ENCODE peak calls at places on chromosomes 12 and 14, in nine cellular contexts. One of them, this sample, is unnamed.

GRCh38 chr12:18683603-18684002 is 54.2 kb downstream of the PLCZ1 start:
- DNase-seq in AG08396: no peak
- DNase-seq in NCI-H2107: no peak
- DNase-seq in hippocampal formation: no peak
- DNase-seq in dermis blood vessel endothelial cell: no peak
- DNase-seq in left ventricle myocardium inferior: no peak
- DNase-seq in skeletal muscle cell: no peak
- DNase-seq in fibroblast of pulmonary artery: peak; percentile 54
- DNase-seq in coronary artery: no peak
- DNase-seq in this sample: peak; percentile 25

GRCh38 chr12:131862600-131862993 is 31.8 kb upstream of the ULK1 start:
- DNase-seq in fibroblast of pulmonary artery: no peak
- DNase-seq in coronary artery: no peak
- DNase-seq in hippocampal formation: no peak
- DNase-seq in AG08396: no peak
- DNase-seq in dermis blood vessel endothelial cell: no peak
- DNase-seq in NCI-H2107: no peak
- DNase-seq in left ventricle myocardium inferior: no peak
- DNase-seq in skeletal muscle cell: no peak
- DNase-seq in this sample: no peak

GRCh38 chr12:12505544-12506501 is 56.8 kb downstream of the DUSP16 start:
- DNase-seq in coronary artery: no peak
- DNase-seq in NCI-H2107: no peak
- DNase-seq in left ventricle myocardium inferior: no peak
- DNase-seq in AG08396: peak; percentile 57
- DNase-seq in fibroblast of pulmonary artery: peak; percentile 47
- DNase-seq in hippocampal formation: peak; percentile 54
- DNase-seq in skeletal muscle cell: peak; percentile 25
- DNase-seq in dermis blood vessel endothelial cell: peak; percentile 69
- DNase-seq in this sample: no peak

GRCh38 chr12:94173660-94174265 is 25.4 kb downstream of the PLXNC1 start:
- DNase-seq in dermis blood vessel endothelial cell: no peak
- DNase-seq in coronary artery: no peak
- DNase-seq in hippocampal formation: no peak
- DNase-seq in AG08396: no peak
- DNase-seq in left ventricle myocardium inferior: no peak
- DNase-seq in fibroblast of pulmonary artery: no peak
- DNase-seq in NCI-H2107: no peak
- DNase-seq in skeletal muscle cell: no peak
- DNase-seq in this sample: no peak

GRCh38 chr14:24431569-24432258 is 2.0 kb downstream of the KHNYN start:
- DNase-seq in left ventricle myocardium inferior: peak; percentile 88
- DNase-seq in NCI-H2107: peak; percentile 81
- DNase-seq in skeletal muscle cell: peak; percentile 69
- DNase-seq in dermis blood vessel endothelial cell: peak; percentile 98
- DNase-seq in hippocampal formation: peak; percentile 58
- DNase-seq in fibroblast of pulmonary artery: peak; percentile 96
- DNase-seq in AG08396: peak; percentile 91
- DNase-seq in coronary artery: peak; percentile 93
- DNase-seq in this sample: peak; percentile 70

GRCh38 chr12:84594157-84594556 is 318.4 kb downstream of the SLC6A15 start:
- DNase-seq in NCI-H2107: no peak
- DNase-seq in coronary artery: no peak
- DNase-seq in hippocampal formation: no peak
- DNase-seq in left ventricle myocardium inferior: no peak
- DNase-seq in dermis blood vessel endothelial cell: no peak
- DNase-seq in skeletal muscle cell: no peak
- DNase-seq in fibroblast of pulmonary artery: no peak
- DNase-seq in AG08396: no peak
- DNase-seq in this sample: no peak

GRCh38 chr14:103889313-103890051 is 38.8 kb upstream of the TDRD9 start:
- DNase-seq in coronary artery: peak; percentile 71
- DNase-seq in left ventricle myocardium inferior: peak; percentile 33
- DNase-seq in skeletal muscle cell: no peak
- DNase-seq in hippocampal formation: no peak
- DNase-seq in AG08396: no peak
- DNase-seq in NCI-H2107: no peak
- DNase-seq in dermis blood vessel endothelial cell: peak; percentile 61
- DNase-seq in fibroblast of pulmonary artery: peak; percentile 8
- DNase-seq in this sample: peak; percentile 3

GRCh38 chr12:131862994-131863710 is 31.3 kb upstream of the ULK1 start:
- DNase-seq in skeletal muscle cell: no peak
- DNase-seq in fibroblast of pulmonary artery: peak; percentile 29
- DNase-seq in NCI-H2107: no peak
- DNase-seq in hippocampal formation: no peak
- DNase-seq in coronary artery: no peak
- DNase-seq in left ventricle myocardium inferior: no peak
- DNase-seq in dermis blood vessel endothelial cell: no peak
- DNase-seq in AG08396: no peak
- DNase-seq in this sample: no peak

GRCh38 chr12:591167-591570 is 72.1 kb downstream of the NINJ2 start:
- DNase-seq in coronary artery: no peak
- DNase-seq in AG08396: no peak
- DNase-seq in NCI-H2107: no peak
- DNase-seq in dermis blood vessel endothelial cell: no peak
- DNase-seq in left ventricle myocardium inferior: peak; percentile 78
- DNase-seq in fibroblast of pulmonary artery: no peak
- DNase-seq in hippocampal formation: no peak
- DNase-seq in skeletal muscle cell: no peak
- DNase-seq in this sample: no peak

GRCh38 chr14:30296956-30297405 is 262.0 kb upstream of the G2E3 start:
- DNase-seq in coronary artery: no peak
- DNase-seq in AG08396: no peak
- DNase-seq in dermis blood vessel endothelial cell: no peak
- DNase-seq in hippocampal formation: no peak
- DNase-seq in skeletal muscle cell: no peak
- DNase-seq in left ventricle myocardium inferior: no peak
- DNase-seq in fibroblast of pulmonary artery: no peak
- DNase-seq in NCI-H2107: no peak
- DNase-seq in this sample: no peak

GRCh38 chr12:30514666-30515065 is 181.0 kb downstream of the IPO8 start:
- DNase-seq in skeletal muscle cell: no peak
- DNase-seq in dermis blood vessel endothelial cell: no peak
- DNase-seq in left ventricle myocardium inferior: no peak
- DNase-seq in hippocampal formation: no peak
- DNase-seq in NCI-H2107: no peak
- DNase-seq in fibroblast of pulmonary artery: no peak
- DNase-seq in coronary artery: no peak
- DNase-seq in AG08396: no peak
- DNase-seq in this sample: no peak

GRCh38 chr12:5260086-5260485 is 171.8 kb upstream of the NTF3 start:
- DNase-seq in fibroblast of pulmonary artery: no peak
- DNase-seq in AG08396: no peak
- DNase-seq in coronary artery: no peak
- DNase-seq in hippocampal formation: no peak
- DNase-seq in left ventricle myocardium inferior: no peak
- DNase-seq in NCI-H2107: no peak
- DNase-seq in skeletal muscle cell: no peak
- DNase-seq in dermis blood vessel endothelial cell: no peak
- DNase-seq in this sample: peak; percentile 11

GRCh38 chr12:130621696-130622298 is 94.3 kb downstream of the RIMBP2 start:
- DNase-seq in AG08396: no peak
- DNase-seq in coronary artery: no peak
- DNase-seq in fibroblast of pulmonary artery: no peak
- DNase-seq in hippocampal formation: no peak
- DNase-seq in dermis blood vessel endothelial cell: no peak
- DNase-seq in skeletal muscle cell: no peak
- DNase-seq in NCI-H2107: no peak
- DNase-seq in left ventricle myocardium inferior: no peak
- DNase-seq in this sample: no peak

GRCh38 chr12:94112116-94112515 is 36.3 kb upstream of the PLXNC1 start:
- DNase-seq in dermis blood vessel endothelial cell: no peak
- DNase-seq in skeletal muscle cell: no peak
- DNase-seq in coronary artery: no peak
- DNase-seq in hippocampal formation: no peak
- DNase-seq in left ventricle myocardium inferior: no peak
- DNase-seq in fibroblast of pulmonary artery: no peak
- DNase-seq in NCI-H2107: no peak
- DNase-seq in AG08396: no peak
- DNase-seq in this sample: no peak

GRCh38 chr14:31774567-31774966 is 213.4 kb downstream of the NUBPL start:
- DNase-seq in hippocampal formation: no peak
- DNase-seq in AG08396: no peak
- DNase-seq in left ventricle myocardium inferior: no peak
- DNase-seq in skeletal muscle cell: no peak
- DNase-seq in dermis blood vessel endothelial cell: no peak
- DNase-seq in NCI-H2107: no peak
- DNase-seq in coronary artery: no peak
- DNase-seq in fibroblast of pulmonary artery: no peak
- DNase-seq in this sample: no peak

GRCh38 chr14:106843951-106844483 is 1317.6 kb downstream of the TMEM121 start:
- DNase-seq in left ventricle myocardium inferior: no peak
- DNase-seq in skeletal muscle cell: no peak
- DNase-seq in NCI-H2107: peak; percentile 43
- DNase-seq in AG08396: peak; percentile 13
- DNase-seq in fibroblast of pulmonary artery: no peak
- DNase-seq in coronary artery: no peak
- DNase-seq in hippocampal formation: no peak
- DNase-seq in dermis blood vessel endothelial cell: no peak
- DNase-seq in this sample: peak; percentile 25

GRCh38 chr14:90999299-90999698 is 61.1 kb downstream of the RPS6KA5 start:
- DNase-seq in skeletal muscle cell: no peak
- DNase-seq in fibroblast of pulmonary artery: no peak
- DNase-seq in hippocampal formation: peak; percentile 57
- DNase-seq in AG08396: no peak
- DNase-seq in dermis blood vessel endothelial cell: no peak
- DNase-seq in NCI-H2107: peak; percentile 18
- DNase-seq in coronary artery: no peak
- DNase-seq in left ventricle myocardium inferior: no peak
- DNase-seq in this sample: no peak

GRCh38 chr12:59972941-59973340 is 377.1 kb downstream of the SLC16A7 start:
- DNase-seq in coronary artery: no peak
- DNase-seq in hippocampal formation: no peak
- DNase-seq in dermis blood vessel endothelial cell: peak; percentile 15
- DNase-seq in NCI-H2107: no peak
- DNase-seq in AG08396: peak; percentile 21
- DNase-seq in fibroblast of pulmonary artery: peak; percentile 35
- DNase-seq in left ventricle myocardium inferior: no peak
- DNase-seq in skeletal muscle cell: peak; percentile 15
- DNase-seq in this sample: peak; percentile 85

GRCh38 chr12:113196996-113197395 is 11.5 kb downstream of the RITA1 start:
- DNase-seq in skeletal muscle cell: no peak
- DNase-seq in NCI-H2107: peak; percentile 50
- DNase-seq in coronary artery: no peak
- DNase-seq in AG08396: peak; percentile 88
- DNase-seq in dermis blood vessel endothelial cell: peak; percentile 91
- DNase-seq in left ventricle myocardium inferior: peak; percentile 58
- DNase-seq in hippocampal formation: peak; percentile 69
- DNase-seq in fibroblast of pulmonary artery: peak; percentile 88
- DNase-seq in this sample: peak; percentile 81

GRCh38 chr12:106321139-106321850 is 18.8 kb downstream of the TCP11L2 start:
- DNase-seq in fibroblast of pulmonary artery: no peak
- DNase-seq in hippocampal formation: no peak
- DNase-seq in dermis blood vessel endothelial cell: no peak
- DNase-seq in NCI-H2107: no peak
- DNase-seq in left ventricle myocardium inferior: no peak
- DNase-seq in coronary artery: no peak
- DNase-seq in AG08396: no peak
- DNase-seq in skeletal muscle cell: no peak
- DNase-seq in this sample: no peak

GRCh38 chr14:94361682-94362081 is 26.7 kb downstream of the SERPINA1 start:
- DNase-seq in coronary artery: no peak
- DNase-seq in left ventricle myocardium inferior: no peak
- DNase-seq in fibroblast of pulmonary artery: no peak
- DNase-seq in hippocampal formation: no peak
- DNase-seq in dermis blood vessel endothelial cell: no peak
- DNase-seq in skeletal muscle cell: no peak
- DNase-seq in AG08396: no peak
- DNase-seq in NCI-H2107: no peak
- DNase-seq in this sample: no peak

GRCh38 chr12:130456375-130457199 is 118.9 kb downstream of the PIWIL1 start:
- DNase-seq in left ventricle myocardium inferior: peak; percentile 68
- DNase-seq in dermis blood vessel endothelial cell: no peak
- DNase-seq in hippocampal formation: no peak
- DNase-seq in skeletal muscle cell: no peak
- DNase-seq in AG08396: no peak
- DNase-seq in NCI-H2107: peak; percentile 71
- DNase-seq in fibroblast of pulmonary artery: no peak
- DNase-seq in coronary artery: no peak
- DNase-seq in this sample: no peak

GRCh38 chr12:47828967-47829482 is 9.3 kb upstream of the HDAC7 start:
- DNase-seq in coronary artery: peak; percentile 88
- DNase-seq in NCI-H2107: no peak
- DNase-seq in fibroblast of pulmonary artery: peak; percentile 73
- DNase-seq in skeletal muscle cell: no peak
- DNase-seq in left ventricle myocardium inferior: peak; percentile 82
- DNase-seq in dermis blood vessel endothelial cell: peak; percentile 65
- DNase-seq in hippocampal formation: no peak
- DNase-seq in AG08396: peak; percentile 82
- DNase-seq in this sample: peak; percentile 52

GRCh38 chr12:130989391-130989790 is 35.7 kb downstream of the ADGRD1 start:
- DNase-seq in fibroblast of pulmonary artery: no peak
- DNase-seq in coronary artery: peak; percentile 69
- DNase-seq in hippocampal formation: no peak
- DNase-seq in skeletal muscle cell: no peak
- DNase-seq in dermis blood vessel endothelial cell: no peak
- DNase-seq in AG08396: no peak
- DNase-seq in left ventricle myocardium inferior: no peak
- DNase-seq in NCI-H2107: no peak
- DNase-seq in this sample: no peak

GRCh38 chr12:56657416-56658379 is 11.9 kb upstream of the ATP5F1B start:
- DNase-seq in NCI-H2107: no peak
- DNase-seq in coronary artery: no peak
- DNase-seq in dermis blood vessel endothelial cell: no peak
- DNase-seq in AG08396: no peak
- DNase-seq in left ventricle myocardium inferior: no peak
- DNase-seq in hippocampal formation: no peak
- DNase-seq in fibroblast of pulmonary artery: no peak
- DNase-seq in skeletal muscle cell: no peak
- DNase-seq in this sample: no peak

GRCh38 chr14:76836029-76836630 is 9.9 kb downstream of the LRRC74A start:
- DNase-seq in skeletal muscle cell: no peak
- DNase-seq in hippocampal formation: no peak
- DNase-seq in fibroblast of pulmonary artery: peak; percentile 19
- DNase-seq in dermis blood vessel endothelial cell: no peak
- DNase-seq in AG08396: no peak
- DNase-seq in left ventricle myocardium inferior: no peak
- DNase-seq in NCI-H2107: no peak
- DNase-seq in coronary artery: no peak
- DNase-seq in this sample: no peak

GRCh38 chr14:49456589-49456988 is 129.6 kb downstream of the RPS29 start:
- DNase-seq in NCI-H2107: no peak
- DNase-seq in coronary artery: no peak
- DNase-seq in fibroblast of pulmonary artery: no peak
- DNase-seq in AG08396: no peak
- DNase-seq in skeletal muscle cell: no peak
- DNase-seq in dermis blood vessel endothelial cell: no peak
- DNase-seq in left ventricle myocardium inferior: no peak
- DNase-seq in hippocampal formation: no peak
- DNase-seq in this sample: no peak

GRCh38 chr14:101857226-101857625 is 95.7 kb downstream of the PPP2R5C start:
- DNase-seq in fibroblast of pulmonary artery: no peak
- DNase-seq in hippocampal formation: no peak
- DNase-seq in NCI-H2107: no peak
- DNase-seq in dermis blood vessel endothelial cell: no peak
- DNase-seq in coronary artery: no peak
- DNase-seq in skeletal muscle cell: no peak
- DNase-seq in AG08396: no peak
- DNase-seq in left ventricle myocardium inferior: no peak
- DNase-seq in this sample: no peak

GRCh38 chr14:77902806-77903205 is 102.9 kb downstream of the ADCK1 start:
- DNase-seq in skeletal muscle cell: no peak
- DNase-seq in hippocampal formation: no peak
- DNase-seq in NCI-H2107: no peak
- DNase-seq in AG08396: no peak
- DNase-seq in dermis blood vessel endothelial cell: no peak
- DNase-seq in coronary artery: no peak
- DNase-seq in left ventricle myocardium inferior: no peak
- DNase-seq in fibroblast of pulmonary artery: no peak
- DNase-seq in this sample: no peak

GRCh38 chr14:49497725-49498348 is 88.3 kb downstream of the RPS29 start:
- DNase-seq in skeletal muscle cell: peak; percentile 15
- DNase-seq in left ventricle myocardium inferior: no peak
- DNase-seq in coronary artery: no peak
- DNase-seq in dermis blood vessel endothelial cell: peak; percentile 82
- DNase-seq in fibroblast of pulmonary artery: peak; percentile 85
- DNase-seq in AG08396: peak; percentile 36
- DNase-seq in NCI-H2107: peak; percentile 74
- DNase-seq in hippocampal formation: peak; percentile 59
- DNase-seq in this sample: peak; percentile 46

GRCh38 chr14:24367506-24368214 is at the start of gene NFATC4:
- DNase-seq in NCI-H2107: peak; percentile 72
- DNase-seq in skeletal muscle cell: peak; percentile 94
- DNase-seq in left ventricle myocardium inferior: peak; percentile 75
- DNase-seq in dermis blood vessel endothelial cell: peak; percentile 92
- DNase-seq in coronary artery: peak; percentile 94
- DNase-seq in fibroblast of pulmonary artery: peak; percentile 99
- DNase-seq in AG08396: peak; percentile 93
- DNase-seq in hippocampal formation: no peak
- DNase-seq in this sample: no peak